ENCODE peak calls at places on chromosomes 1 and 21, in eight cellular contexts. E is CD4-positive, alpha-beta memory T cell; Q is uterus; P is adipocyte; X is fibroblast of lung; D is body of pancreas; U is mucosa of descending colon; N is CD8-positive, alpha-beta memory T cell. K is an unnamed sample.

GRCh38 chr1:12450090-12450764 is 167.8 kb downstream of the DHRS3 start:
- DNase-seq in E (no peak), Q (no peak), P (no peak), X (no peak), D (no peak), U (no peak), N (peak; percentile 46), K (no peak)

GRCh38 chr1:76336951-76337371 is 262.4 kb downstream of the ST6GALNAC3 start:
- DNase-seq in E (no peak), Q (no peak), P (peak; percentile 94), X (peak; percentile 89), D (peak; percentile 36), U (peak; percentile 28), N (no peak), K (no peak)

GRCh38 chr1:76230894-76231293 is 156.3 kb downstream of the ST6GALNAC3 start:
- DNase-seq in E (no peak), Q (no peak), P (no peak), X (no peak), D (no peak), U (no peak), N (no peak), K (no peak)

GRCh38 chr1:27634166-27634981 is 611 bp downstream of the FGR start:
- DNase-seq in E (peak; percentile 42), Q (no peak), P (peak; percentile 66), X (peak; percentile 11), D (no peak), U (peak; percentile 60), N (peak; percentile 29), K (peak; percentile 47)

GRCh38 chr1:8825985-8826481 is 8.6 kb upstream of the RERE start:
- DNase-seq in E (no peak), Q (no peak), P (peak; percentile 27), X (peak; percentile 91), D (no peak), U (no peak), N (no peak), K (no peak)

GRCh38 chr1:71638081-71638766 is 557.4 kb upstream of the ZRANB2 start:
- DNase-seq in E (no peak), Q (no peak), P (peak; percentile 70), X (peak; percentile 85), D (no peak), U (no peak), N (no peak), K (no peak)

GRCh38 chr1:217602380-217602779 is 28.5 kb downstream of the GPATCH2 start:
- DNase-seq in E (no peak), Q (no peak), P (no peak), X (no peak), D (no peak), U (no peak), N (no peak), K (no peak)

GRCh38 chr1:29156543-29157268 is 25.0 kb downstream of the SRSF4 start:
- DNase-seq in E (no peak), Q (no peak), P (no peak), X (peak; percentile 44), D (no peak), U (no peak), N (no peak), K (no peak)

GRCh38 chr1:100868364-100868995 is 26.2 kb downstream of the EXTL2 start:
- DNase-seq in E (peak; percentile 46), Q (no peak), P (peak; percentile 77), X (peak; percentile 46), D (no peak), U (no peak), N (peak; percentile 32), K (no peak)

GRCh38 chr1:246825557-246826175 is 101.5 kb downstream of the SCCPDH start:
- DNase-seq in E (no peak), Q (no peak), P (no peak), X (no peak), D (no peak), U (no peak), N (no peak), K (no peak)

GRCh38 chr1:2801046-2801445 is 447 bp downstream of the TTC34 start:
- DNase-seq in E (no peak), Q (no peak), P (no peak), X (no peak), D (no peak), U (peak; percentile 15), N (no peak), K (no peak)

GRCh38 chr1:57868895-57869294 is 445.0 kb upstream of the DAB1 start:
- DNase-seq in E (no peak), Q (no peak), P (no peak), X (no peak), D (no peak), U (no peak), N (no peak), K (no peak)

GRCh38 chr1:9069324-9070100 is at the start of gene SLC2A5:
- DNase-seq in E (no peak), Q (peak; percentile 42), P (no peak), X (peak; percentile 26), D (no peak), U (peak; percentile 48), N (no peak), K (no peak)

GRCh38 chr1:111726311-111726710 is 12.9 kb downstream of the INKA2 start:
- DNase-seq in E (no peak), Q (no peak), P (no peak), X (no peak), D (no peak), U (no peak), N (no peak), K (no peak)

GRCh38 chr1:117240547-117240946 is 29.8 kb upstream of the VTCN1 start:
- DNase-seq in E (no peak), Q (no peak), P (peak; percentile 10), X (no peak), D (no peak), U (no peak), N (no peak), K (no peak)

GRCh38 chr1:156821801-156822200 is 5.2 kb upstream of the SH2D2A start:
- DNase-seq in E (no peak), Q (no peak), P (no peak), X (peak; percentile 86), D (no peak), U (no peak), N (no peak), K (no peak)

GRCh38 chr1:65264197-65264929 is 45.0 kb upstream of the DNAJC6 start:
- DNase-seq in E (no peak), Q (no peak), P (peak; percentile 84), X (peak; percentile 63), D (no peak), U (no peak), N (no peak), K (no peak)

GRCh38 chr1:112054504-112054903 is 65.0 kb upstream of the KCND3 start:
- DNase-seq in E (no peak), Q (no peak), P (no peak), X (no peak), D (no peak), U (no peak), N (no peak), K (no peak)

GRCh38 chr1:67652800-67653199 is 32.2 kb upstream of the GADD45A start:
- DNase-seq in E (no peak), Q (peak; percentile 56), P (peak; percentile 65), X (peak; percentile 78), D (no peak), U (no peak), N (no peak), K (no peak)

GRCh38 chr1:247933989-247934388 is 9.3 kb downstream of the OR2AJ1 start:
- DNase-seq in E (no peak), Q (no peak), P (no peak), X (no peak), D (no peak), U (no peak), N (no peak), K (no peak)

GRCh38 chr1:184189361-184189760 is 137.8 kb downstream of the TSEN15 start:
- DNase-seq in E (no peak), Q (no peak), P (no peak), X (no peak), D (no peak), U (no peak), N (no peak), K (no peak)

GRCh38 chr1:1779691-1780597 is 1.7 kb upstream of the NADK start:
- DNase-seq in E (peak; percentile 68), Q (no peak), P (peak; percentile 29), X (peak; percentile 58), D (no peak), U (peak; percentile 73), N (peak; percentile 67), K (no peak)

DNA sequence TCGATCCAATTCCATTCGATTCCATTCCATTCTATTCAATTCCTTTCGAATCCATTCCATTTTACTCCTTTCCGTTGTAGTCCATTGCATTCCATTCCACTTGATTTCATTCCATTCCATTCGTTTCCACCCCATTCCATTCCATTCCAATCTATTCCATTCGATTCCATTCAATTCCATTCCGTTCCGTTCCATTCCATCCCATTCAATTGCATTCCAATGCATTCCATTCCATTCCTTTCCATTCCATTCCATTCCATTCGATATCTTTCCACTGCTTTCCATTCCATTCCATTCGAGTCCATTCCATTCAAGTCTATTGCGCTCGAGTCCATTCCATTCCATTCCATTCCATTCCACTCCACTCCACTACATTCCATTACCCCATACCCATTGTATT is 2568.7 kb upstream of the TPTE start:
- DNase-seq in E (no peak), Q (no peak), P (no peak), X (no peak), D (no peak), U (no peak), N (no peak), K (no peak)
- H3K9me3 ChIP-seq in E (peaks cover 28% of the 10 kb centered on the region), Q (peaks cover 24% of the 10 kb centered on the region), P (peaks cover 83% of the 10 kb centered on the region), X (peaks cover 33% of the 10 kb centered on the region), D (peaks cover 9% of the 10 kb centered on the region), U (peaks cover 99% of the 10 kb centered on the region), N (peaks cover 79% of the 10 kb centered on the region), K (peaks cover 65% of the 10 kb centered on the region)

DNA sequence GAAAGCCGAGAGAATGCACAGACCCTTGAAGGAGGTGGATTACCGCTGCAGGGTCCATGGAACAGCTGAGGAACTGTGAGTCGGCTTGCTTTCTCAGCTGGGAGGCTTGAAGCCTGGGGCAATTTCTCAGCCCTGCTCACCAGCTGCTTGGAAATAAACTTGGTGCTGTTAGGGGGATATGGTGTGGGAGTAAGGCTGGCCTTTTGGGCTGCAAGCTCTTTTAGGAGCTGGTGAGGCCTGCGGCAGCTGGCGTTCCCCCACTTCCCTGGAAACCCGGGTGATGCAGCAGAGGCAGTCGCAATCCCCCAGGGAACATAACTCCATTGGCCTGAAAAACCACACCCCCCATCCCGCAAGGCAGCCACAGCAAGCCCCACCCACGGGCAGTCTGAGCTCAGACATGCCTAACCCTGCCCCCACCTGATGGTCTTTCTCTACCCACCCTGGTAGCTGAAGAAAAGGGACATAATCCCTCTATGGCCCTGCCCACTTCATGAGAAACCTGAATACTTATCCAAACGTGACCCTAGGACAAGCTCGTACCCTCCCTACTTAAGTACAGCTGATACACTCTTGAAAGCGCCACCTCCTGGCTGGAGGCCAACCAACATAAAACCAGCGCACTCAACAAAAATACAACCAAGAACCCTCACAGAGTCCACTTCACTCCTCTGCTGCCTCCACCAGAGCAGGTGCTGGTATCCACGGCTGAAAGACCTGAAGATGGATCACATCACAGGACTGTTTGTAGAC is 1995.8 kb downstream of the NCAM2 start:
- DNase-seq in E (no peak), Q (no peak), P (no peak), X (no peak), D (no peak), U (no peak), N (no peak), K (no peak)
- H3K9me3 ChIP-seq in E (no peaks in the 10 kb centered on the region), Q (no peaks in the 10 kb centered on the region), P (no peaks in the 10 kb centered on the region), X (no peaks in the 10 kb centered on the region), D (no peaks in the 10 kb centered on the region), U (peaks cover 30% of the 10 kb centered on the region), N (no peaks in the 10 kb centered on the region), K (no peaks in the 10 kb centered on the region)

GRCh38 chr21:23644768-23645167 is 1962.5 kb downstream of the MRPL39 start:
- DNase-seq in E (no peak), Q (no peak), P (no peak), X (no peak), D (no peak), U (no peak), N (no peak), K (no peak)
- H3K9me3 ChIP-seq in E (no peaks in the 10 kb centered on the region), Q (no peaks in the 10 kb centered on the region), P (no peaks in the 10 kb centered on the region), X (no peaks in the 10 kb centered on the region), D (no peaks in the 10 kb centered on the region), U (peaks cover 48% of the 10 kb centered on the region), N (no peaks in the 10 kb centered on the region), K (no peaks in the 10 kb centered on the region)

GRCh38 chr1:66413139-66413755 is 120.7 kb upstream of the SGIP1 start:
- DNase-seq in E (no peak), Q (no peak), P (no peak), X (no peak), D (no peak), U (no peak), N (no peak), K (no peak)
- H3K9me3 ChIP-seq in E (no peaks in the 10 kb centered on the region), Q (no peaks in the 10 kb centered on the region), P (peaks cover 15% of the 10 kb centered on the region), X (no peaks in the 10 kb centered on the region), D (no peaks in the 10 kb centered on the region), U (peaks cover 10% of the 10 kb centered on the region), N (peaks cover 9% of the 10 kb centered on the region), K (no peaks in the 10 kb centered on the region)